ENCODE peak calls at places on chromosomes 6 and 20, in four cellular contexts. I is HCT116, J is HepG2, L is K562. C is an unnamed sample.

GRCh38 chr6:106684011-106684410 is 54.6 kb downstream of the QRSL1 start:
- DNase-seq in I (no peak), J (no peak), L (no peak), C (no peak)

GRCh38 chr6:170266061-170266825 is 24.6 kb downstream of the DLL1 start:
- DNase-seq in I (no peak), J (no peak), L (no peak), C (no peak)

GRCh38 chr20:13786143-13786828 is 1.5 kb downstream of the NDUFAF5 start:
- DNase-seq in I (no peak), J (no peak), L (no peak), C (no peak)

GRCh38 chr6:99588618-99589289 is 17.9 kb upstream of the PRDM13 start:
- DNase-seq in I (no peak), J (peak), L (no peak), C (peak)

GRCh38 chr6:37354526-37355384 is 972 bp downstream of the RNF8 start:
- DNase-seq in I (no peak), J (no peak), L (peak), C (no peak)

GRCh38 chr6:148288566-148288965 is 54.1 kb upstream of the SASH1 start:
- DNase-seq in I (no peak), J (no peak), L (no peak), C (no peak)

GRCh38 chr20:10209091-10209490 is 9.5 kb upstream of the SNAP25 start:
- DNase-seq in I (no peak), J (no peak), L (no peak), C (no peak)

GRCh38 chr20:43220612-43221011 is 30.9 kb upstream of the PTPRT start:
- DNase-seq in I (no peak), J (no peak), L (no peak), C (no peak)

GRCh38 chr6:52491203-52492069 is 71.3 kb downstream of the EFHC1 start:
- DNase-seq in I (no peak), J (no peak), L (no peak), C (no peak)

GRCh38 chr20:25009218-25010145 is 16.9 kb upstream of the APMAP start:
- DNase-seq in I (no peak), J (no peak), L (no peak), C (no peak)

GRCh38 chr6:25476126-25476525 is 175.9 kb upstream of the SCGN start:
- DNase-seq in I (no peak), J (no peak), L (no peak), C (no peak)

GRCh38 chr6:169498887-169499513 is 202.8 kb downstream of the WDR27 start:
- DNase-seq in I (no peak), J (no peak), L (no peak), C (no peak)

GRCh38 chr6:5341845-5342244 is 80.5 kb downstream of the FARS2 start:
- DNase-seq in I (no peak), J (no peak), L (no peak), C (no peak)

GRCh38 chr20:17205261-17205660 is 21.6 kb upstream of the PCSK2 start:
- DNase-seq in I (no peak), J (no peak), L (no peak), C (no peak)

GRCh38 chr6:98980814-98981213 is 33.1 kb upstream of the FBXL4 start:
- DNase-seq in I (no peak), J (no peak), L (no peak), C (no peak)

GRCh38 chr6:110517601-110518280 is 41.3 kb upstream of the SLC22A16 start:
- DNase-seq in I (no peak), J (peak), L (no peak), C (no peak)

GRCh38 chr6:88565409-88565811 is 398.0 kb downstream of the RNGTT start:
- DNase-seq in I (no peak), J (peak), L (no peak), C (no peak)

GRCh38 chr6:46655803-46656202 is 3.0 kb downstream of the SLC25A27 start:
- DNase-seq in I (peak), J (peak), L (peak), C (no peak)

GRCh38 chr6:104477569-104477968 is 382.1 kb downstream of the HACE1 start:
- DNase-seq in I (no peak), J (no peak), L (no peak), C (no peak)

GRCh38 chr6:55825402-55826051 is 49.9 kb downstream of the BMP5 start:
- DNase-seq in I (no peak), J (no peak), L (no peak), C (peak)
- TF ChIP-seq SIN3A in I (no peak), J (no peak), L (no peak), C (no peak)

GRCh38 chr20:60266184-60266823 is 308.1 kb downstream of the CDH26 start:
- DNase-seq in I (no peak), J (no peak), L (no peak), C (no peak)
- TF ChIP-seq TCF7L2 in I (no peak), J (no peak), L (no peak), C (no peak)

GRCh38 chr6:108968325-108968724 is 120.1 kb downstream of the ARMC2 start:
- DNase-seq in I (no peak), J (no peak), L (no peak), C (no peak)

GRCh38 chr6:108966236-108966635 is 118.0 kb downstream of the ARMC2 start:
- DNase-seq in I (no peak), J (no peak), L (no peak), C (no peak)

GRCh38 chr6:108966855-108967755 is 118.9 kb downstream of the ARMC2 start:
- DNase-seq in I (peak), J (peak), L (no peak), C (no peak)

GRCh38 chr6:108969776-108970175 is 121.6 kb downstream of the ARMC2 start:
- DNase-seq in I (no peak), J (no peak), L (no peak), C (no peak)

GRCh38 chr6:108968746-108969316 is 120.6 kb downstream of the ARMC2 start:
- DNase-seq in I (no peak), J (no peak), L (no peak), C (no peak)
- TF ChIP-seq SIN3A in I (no peak), J (no peak), L (no peak), C (no peak)

GRCh38 chr6:43036712-43037111 is 15.3 kb downstream of the RRP36 start:
- DNase-seq in I (no peak), J (no peak), L (no peak), C (no peak)
- TF ChIP-seq TCF7L2 in I (no peak), J (no peak), L (no peak), C (no peak)

GRCh38 chr6:29419516-29419915 is 4.8 kb downstream of the OR12D1 start:
- DNase-seq in I (no peak), J (no peak), L (no peak), C (no peak)

GRCh38 chr6:29424168-29424567 is 9.4 kb downstream of the OR12D1 start:
- DNase-seq in I (no peak), J (no peak), L (no peak), C (no peak)

GRCh38 chr6:29426654-29427053 is 11.9 kb downstream of the OR12D1 start:
- DNase-seq in I (no peak), J (peak), L (no peak), C (no peak)

GRCh38 chr6:29424575-29424974 is 9.8 kb downstream of the OR12D1 start:
- DNase-seq in I (no peak), J (no peak), L (no peak), C (no peak)

DNA sequence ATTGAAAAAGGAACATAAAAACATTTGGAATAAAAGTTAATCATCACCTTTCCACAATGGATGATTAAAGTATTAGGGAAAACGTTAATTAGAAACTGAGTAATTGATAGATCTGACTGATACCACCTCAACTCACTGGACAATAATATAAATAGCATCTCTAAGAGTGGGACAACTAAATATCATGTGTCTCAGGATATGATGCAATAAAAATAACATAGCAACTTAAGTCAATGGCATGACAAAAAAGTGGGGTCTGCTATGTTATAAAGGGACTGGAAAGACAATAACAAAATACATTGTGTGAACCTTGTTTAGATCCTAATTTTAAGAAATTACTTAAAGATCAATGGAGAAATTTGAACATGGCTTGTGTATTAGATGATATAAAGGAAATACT is 10.3 kb downstream of the OR12D1 start:
- DNase-seq in I (no peak), J (no peak), L (no peak), C (no peak)
- TF ChIP-seq SIN3A in I (no peak), J (no peak), L (no peak), C (no peak)

GRCh38 chr6:125046107-125046925 is 84.1 kb downstream of the RNF217 start:
- DNase-seq in I (no peak), J (no peak), L (peak), C (no peak)
- TF ChIP-seq TCF7L2 in I (no peak), J (no peak), L (no peak), C (no peak)

GRCh38 chr20:41142241-41142640 is 4.9 kb downstream of the PLCG1 start:
- DNase-seq in I (no peak), J (no peak), L (no peak), C (no peak)

GRCh38 chr20:41141153-41141815 is 3.9 kb downstream of the PLCG1 start:
- DNase-seq in I (no peak), J (peak), L (peak), C (no peak)

GRCh38 chr20:41145317-41145716 is 8.0 kb downstream of the PLCG1 start:
- DNase-seq in I (no peak), J (no peak), L (no peak), C (no peak)

GRCh38 chr20:41143354-41143753 is 6.0 kb downstream of the PLCG1 start:
- DNase-seq in I (no peak), J (no peak), L (no peak), C (no peak)

GRCh38 chr20:41142914-41143313 is 5.6 kb downstream of the PLCG1 start:
- DNase-seq in I (no peak), J (no peak), L (no peak), C (no peak)
- TF ChIP-seq SIN3A in I (no peak), J (no peak), L (no peak), C (no peak)

GRCh38 chr6:116564296-116564695 is 7.0 kb upstream of the RWDD1 start:
- DNase-seq in I (no peak), J (no peak), L (no peak), C (no peak)
- TF ChIP-seq TCF7L2 in I (no peak), J (no peak), L (no peak), C (no peak)

C was measured in Panc1.